ENCODE peak calls at places on chromosomes 11 and 22, in six cellular contexts. S is H9, Q is mesenchymal stem cell, E is H1, U is trophoblast cell, V is neuronal stem cell. A is an unnamed sample.

GRCh38 chr11:122598971-122599370 is 56.6 kb upstream of the UBASH3B start:
- DNase-seq in Q (peak), U (peak), V (no peak), S (no peak), E (no peak), A (no peak)

GRCh38 chr22:48950151-48950915 is 877.3 kb downstream of the BRD1 start:
- DNase-seq in E (no peak), U (no peak), S (peak), V (no peak), Q (no peak), A (no peak)

GRCh38 chr22:30457964-30458363 is 13.9 kb downstream of the SEC14L3 start:
- DNase-seq in V (no peak), E (no peak), U (no peak), S (no peak), Q (no peak), A (peak)

GRCh38 chr22:22431271-22432220 is 77.0 kb downstream of the ZNF280B start:
- DNase-seq in S (peak), U (peak), Q (peak), E (no peak), V (peak), A (peak)

GRCh38 chr11:1291295-1292017 is 18.0 kb downstream of the TOLLIP start:
- DNase-seq in S (no peak), E (no peak), Q (no peak), U (no peak), V (no peak), A (no peak)

GRCh38 chr11:110529043-110529442 is 99.3 kb downstream of the FDX1 start:
- DNase-seq in S (no peak), E (no peak), U (peak), V (no peak), Q (no peak), A (no peak)

GRCh38 chr22:19663821-19664325 is 50.4 kb upstream of the SEPTIN5 start:
- DNase-seq in S (no peak), Q (peak), V (no peak), E (no peak), U (no peak), A (peak)

GRCh38 chr11:14202263-14203173 is 156.5 kb downstream of the RRAS2 start:
- DNase-seq in S (no peak), V (no peak), Q (no peak), E (no peak), U (no peak), A (no peak)

GRCh38 chr11:10413268-10413667 is 41.8 kb upstream of the AMPD3 start:
- DNase-seq in E (no peak), U (peak), S (no peak), V (no peak), Q (peak), A (peak)

GRCh38 chr22:49815641-49816071 is 12.0 kb downstream of the BRD1 start:
- DNase-seq in U (no peak), Q (no peak), E (no peak), S (no peak), V (no peak), A (peak)

DNA sequence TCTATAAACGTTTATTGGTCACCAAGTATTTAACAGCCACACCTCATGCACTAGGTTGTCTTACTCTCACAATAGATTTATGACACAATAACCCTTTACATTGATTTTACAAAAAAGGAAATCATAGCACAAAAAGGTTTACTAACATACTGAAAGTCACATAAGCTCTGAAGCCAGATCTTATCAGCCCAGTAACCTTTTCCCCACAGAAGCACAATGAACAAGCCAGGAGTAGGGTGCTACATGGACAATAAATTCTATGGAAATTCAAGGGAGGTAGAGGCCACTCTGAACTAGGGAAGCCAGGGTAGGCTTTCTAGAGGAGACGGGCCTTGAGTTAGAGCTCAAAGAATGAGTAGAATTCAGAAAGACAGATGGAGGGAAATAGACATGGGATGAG is 633.5 kb upstream of the CADM1 start:
- DNase-seq in E (no peak), U (no peak), S (no peak), Q (no peak), V (no peak), A (no peak)
- H3K14ac ChIP-seq in E (no peak), U (no peak), S (no peak), Q (no peak), V (no peak), A (no peak)

GRCh38 chr11:90874281-90874680 is 651.4 kb upstream of the CHORDC1 start:
- DNase-seq in U (no peak), V (no peak), Q (no peak), E (no peak), S (no peak), A (no peak)

DNA sequence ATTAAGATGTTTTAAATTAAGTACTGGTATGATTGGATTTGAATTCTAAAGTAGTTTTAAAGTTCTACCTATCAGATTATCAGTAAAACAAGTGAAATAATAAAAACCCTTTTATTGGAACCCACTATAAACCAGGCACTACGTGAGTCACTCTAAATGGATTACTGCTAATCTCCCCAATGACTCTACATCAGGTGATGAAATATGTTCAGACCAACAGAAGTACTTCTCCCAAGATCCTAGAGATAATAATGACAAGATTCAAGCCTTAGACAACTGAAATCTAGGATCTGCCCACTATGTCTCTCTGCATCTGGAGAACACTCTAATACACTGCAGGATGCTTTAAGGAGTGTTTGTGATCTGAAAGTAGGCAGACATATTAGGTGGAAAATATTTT is 652.1 kb upstream of the CHORDC1 start:
- DNase-seq in S (no peak), Q (no peak), U (no peak), E (no peak), V (no peak), A (no peak)
- H3K14ac ChIP-seq in S (no peak), Q (no peak), U (no peak), E (no peak), V (no peak), A (no peak)

GRCh38 chr11:80587906-80588305 is 1147.1 kb upstream of the TENM4 start:
- DNase-seq in Q (no peak), U (no peak), E (no peak), S (no peak), V (no peak), A (no peak)
- H3K14ac ChIP-seq in Q (no peak), U (no peak), E (no peak), S (no peak), V (no peak), A (no peak)

DNA sequence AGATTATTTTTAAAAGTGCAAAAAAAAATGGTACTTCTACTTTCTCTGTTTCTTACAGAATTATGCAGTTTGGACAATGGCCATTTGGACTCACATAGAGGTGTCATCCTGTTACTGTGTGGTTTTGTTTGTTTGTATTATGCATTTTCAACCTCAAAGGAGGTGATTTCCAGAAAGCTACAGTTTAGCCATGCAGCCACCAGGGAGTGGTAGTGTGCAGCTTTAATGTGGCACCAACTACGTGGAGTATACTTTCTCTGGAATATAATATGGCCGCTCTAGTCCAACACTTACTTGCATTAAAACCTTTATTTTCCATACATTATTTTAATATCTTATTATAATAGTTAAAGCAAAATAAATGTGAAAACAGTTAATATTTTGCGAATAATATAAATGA is 469.9 kb upstream of the KIRREL3 start:
- DNase-seq in Q (peak), E (no peak), V (no peak), U (peak), S (no peak), A (no peak)
- H3K14ac ChIP-seq in Q (no peak), E (no peak), V (no peak), U (no peak), S (no peak), A (no peak)

DNA sequence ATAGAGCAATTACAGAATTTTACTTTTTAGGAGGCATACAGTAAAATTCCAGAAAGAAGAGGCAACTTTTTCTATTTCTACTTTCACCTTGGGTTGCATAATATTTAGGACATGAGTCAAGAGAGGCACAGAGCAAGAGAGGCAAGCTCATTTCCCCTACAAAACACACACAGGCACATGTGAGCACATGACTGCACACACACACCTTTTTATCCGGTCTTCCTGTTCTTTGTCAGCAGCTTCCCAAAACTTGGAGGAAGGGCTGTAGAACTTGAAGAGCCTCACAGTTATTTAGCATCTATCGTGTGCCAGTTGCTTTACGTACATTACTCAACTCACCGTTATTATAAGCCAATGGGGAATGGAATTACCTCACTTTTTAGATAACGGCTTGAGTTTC is 37.8 kb upstream of the CCDC179 start:
- DNase-seq in S (no peak), E (no peak), U (no peak), V (no peak), Q (no peak), A (no peak)
- H3K14ac ChIP-seq in S (no peak), E (no peak), U (no peak), V (no peak), Q (no peak), A (no peak)

GRCh38 chr11:124315052-124315451 is 1.3 kb upstream of the OR8D1 start:
- DNase-seq in E (no peak), V (no peak), S (no peak), U (no peak), Q (peak), A (peak)

GRCh38 chr11:124313849-124314248 is at the start of gene OR8D1:
- DNase-seq in Q (no peak), S (no peak), E (no peak), V (no peak), U (no peak), A (no peak)

GRCh38 chr11:124311677-124312076 is 2.1 kb downstream of the OR8D1 start:
- DNase-seq in S (no peak), U (no peak), V (no peak), E (no peak), Q (no peak), A (no peak)

GRCh38 chr11:124311269-124311668 is 2.5 kb downstream of the OR8D1 start:
- DNase-seq in E (no peak), U (no peak), Q (no peak), V (no peak), S (no peak), A (no peak)

GRCh38 chr11:124313131-124313530 is 618 bp downstream of the OR8D1 start:
- DNase-seq in V (no peak), U (no peak), E (no peak), S (no peak), Q (no peak), A (no peak)
- H3K14ac ChIP-seq in V (no peak), U (no peak), E (no peak), S (no peak), Q (no peak), A (no peak)

A was measured in IMR-90.